ENCODE peak calls at places on chromosome 21, in eight cellular contexts. One of them, this sample, is unnamed.

GRCh38 chr21:35933466-35933865 is 126.9 kb downstream of the SETD4 start:
- DNase-seq in cardiac fibroblast: peak; percentile 83
- DNase-seq in HuH-7.5: no peak
- DNase-seq in left ventricle myocardium superior: peak; percentile 49
- DNase-seq in mucosa of gallbladder: peak; percentile 48
- DNase-seq in DND-41: no peak
- DNase-seq in ascending aorta: peak; percentile 34
- DNase-seq in NCI-H2227 treated with DMSO at 0.1 percent for 48 hours: no peak
- DNase-seq in this sample: peak; percentile 39

GRCh38 chr21:38811257-38811656 is 5.5 kb downstream of the ETS2 start:
- DNase-seq in DND-41: no peak
- DNase-seq in mucosa of gallbladder: no peak
- DNase-seq in NCI-H2227 treated with DMSO at 0.1 percent for 48 hours: no peak
- DNase-seq in HuH-7.5: no peak
- DNase-seq in ascending aorta: no peak
- DNase-seq in left ventricle myocardium superior: no peak
- DNase-seq in cardiac fibroblast: peak; percentile 75
- DNase-seq in this sample: no peak

GRCh38 chr21:38956791-38957571 is 151.3 kb downstream of the ETS2 start:
- DNase-seq in mucosa of gallbladder: no peak
- DNase-seq in left ventricle myocardium superior: no peak
- DNase-seq in HuH-7.5: no peak
- DNase-seq in DND-41: no peak
- DNase-seq in ascending aorta: no peak
- DNase-seq in NCI-H2227 treated with DMSO at 0.1 percent for 48 hours: peak; percentile 36
- DNase-seq in cardiac fibroblast: no peak
- DNase-seq in this sample: no peak

GRCh38 chr21:45982256-45982757 is 737 bp downstream of the COL6A1 start:
- DNase-seq in cardiac fibroblast: no peak
- DNase-seq in ascending aorta: no peak
- DNase-seq in HuH-7.5: no peak
- DNase-seq in mucosa of gallbladder: no peak
- DNase-seq in DND-41: no peak
- DNase-seq in NCI-H2227 treated with DMSO at 0.1 percent for 48 hours: no peak
- DNase-seq in left ventricle myocardium superior: peak; percentile 48
- DNase-seq in this sample: no peak

GRCh38 chr21:39535646-39536437 is 76.9 kb upstream of the B3GALT5 start:
- DNase-seq in HuH-7.5: no peak
- DNase-seq in cardiac fibroblast: no peak
- DNase-seq in mucosa of gallbladder: no peak
- DNase-seq in ascending aorta: no peak
- DNase-seq in NCI-H2227 treated with DMSO at 0.1 percent for 48 hours: no peak
- DNase-seq in DND-41: no peak
- DNase-seq in left ventricle myocardium superior: no peak
- DNase-seq in this sample: no peak

GRCh38 chr21:44354775-44355771 is 1.7 kb downstream of the TRPM2 start:
- DNase-seq in ascending aorta: no peak
- DNase-seq in DND-41: peak; percentile 81
- DNase-seq in NCI-H2227 treated with DMSO at 0.1 percent for 48 hours: no peak
- DNase-seq in cardiac fibroblast: no peak
- DNase-seq in left ventricle myocardium superior: peak; percentile 18
- DNase-seq in HuH-7.5: no peak
- DNase-seq in mucosa of gallbladder: no peak
- DNase-seq in this sample: no peak

GRCh38 chr21:42596657-42597056 is 56.8 kb upstream of the PDE9A start:
- DNase-seq in cardiac fibroblast: no peak
- DNase-seq in left ventricle myocardium superior: no peak
- DNase-seq in HuH-7.5: no peak
- DNase-seq in NCI-H2227 treated with DMSO at 0.1 percent for 48 hours: no peak
- DNase-seq in DND-41: no peak
- DNase-seq in mucosa of gallbladder: no peak
- DNase-seq in ascending aorta: no peak
- DNase-seq in this sample: no peak

GRCh38 chr21:34807881-34808568 is 139.2 kb downstream of the CLIC6 start:
- DNase-seq in NCI-H2227 treated with DMSO at 0.1 percent for 48 hours: no peak
- DNase-seq in ascending aorta: peak; percentile 45
- DNase-seq in cardiac fibroblast: peak; percentile 94
- DNase-seq in HuH-7.5: no peak
- DNase-seq in mucosa of gallbladder: no peak
- DNase-seq in left ventricle myocardium superior: no peak
- DNase-seq in DND-41: no peak
- DNase-seq in this sample: no peak

GRCh38 chr21:37452222-37452621 is 85.6 kb downstream of the DYRK1A start:
- DNase-seq in HuH-7.5: no peak
- DNase-seq in mucosa of gallbladder: no peak
- DNase-seq in ascending aorta: no peak
- DNase-seq in DND-41: no peak
- DNase-seq in cardiac fibroblast: peak; percentile 83
- DNase-seq in left ventricle myocardium superior: peak; percentile 49
- DNase-seq in NCI-H2227 treated with DMSO at 0.1 percent for 48 hours: peak; percentile 38
- DNase-seq in this sample: no peak

GRCh38 chr21:44829507-44830092 is 11.7 kb upstream of the SUMO3 start:
- DNase-seq in NCI-H2227 treated with DMSO at 0.1 percent for 48 hours: no peak
- DNase-seq in ascending aorta: no peak
- DNase-seq in cardiac fibroblast: no peak
- DNase-seq in mucosa of gallbladder: no peak
- DNase-seq in left ventricle myocardium superior: no peak
- DNase-seq in DND-41: no peak
- DNase-seq in HuH-7.5: no peak
- DNase-seq in this sample: no peak

GRCh38 chr21:36806103-36806502 is 107.2 kb downstream of the SIM2 start:
- DNase-seq in NCI-H2227 treated with DMSO at 0.1 percent for 48 hours: no peak
- DNase-seq in mucosa of gallbladder: no peak
- DNase-seq in ascending aorta: no peak
- DNase-seq in left ventricle myocardium superior: no peak
- DNase-seq in HuH-7.5: no peak
- DNase-seq in cardiac fibroblast: no peak
- DNase-seq in DND-41: no peak
- DNase-seq in this sample: no peak

GRCh38 chr21:45248893-45249381 is 38.8 kb downstream of the POFUT2 start:
- DNase-seq in HuH-7.5: no peak
- DNase-seq in NCI-H2227 treated with DMSO at 0.1 percent for 48 hours: no peak
- DNase-seq in cardiac fibroblast: peak; percentile 64
- DNase-seq in DND-41: no peak
- DNase-seq in left ventricle myocardium superior: no peak
- DNase-seq in ascending aorta: no peak
- DNase-seq in mucosa of gallbladder: no peak
- DNase-seq in this sample: no peak

This sample was measured in T47D.